ENCODE peak calls at places on chromosome 1, in eight cellular contexts. One of them, this sample, is unnamed.

GRCh38 chr1:94743866-94744265 is 76.3 kb upstream of the SLC44A3 start:
- DNase-seq in AG08395: no peak
- DNase-seq in lung: no peak
- DNase-seq in stimulated activated CD4-positive, alpha-beta T cell treated with anti-CD3 and anti-CD28 coated beads, TNF-alpha, amount 100 ng/mL, for 4 hours: no peak
- DNase-seq in A172: no peak
- DNase-seq in activated naive CD8-positive, alpha-beta T cell treated with anti-CD3 and anti-CD28 coated beads, Interleukin-2, amount 50 U/mL, for 24 hours: no peak
- DNase-seq in NCI-H82: no peak
- DNase-seq in HEK293T: no peak
- DNase-seq in this sample: peak; percentile 65

GRCh38 chr1:85447000-85447943 is 17.7 kb downstream of the DDAH1 start:
- DNase-seq in AG08395: peak; percentile 22
- DNase-seq in lung: no peak
- DNase-seq in stimulated activated CD4-positive, alpha-beta T cell treated with anti-CD3 and anti-CD28 coated beads, TNF-alpha, amount 100 ng/mL, for 4 hours: no peak
- DNase-seq in A172: no peak
- DNase-seq in activated naive CD8-positive, alpha-beta T cell treated with anti-CD3 and anti-CD28 coated beads, Interleukin-2, amount 50 U/mL, for 24 hours: no peak
- DNase-seq in NCI-H82: peak; percentile 32
- DNase-seq in HEK293T: no peak
- DNase-seq in this sample: peak; percentile 85

GRCh38 chr1:243850013-243850367 is at the start of gene AKT3:
- DNase-seq in AG08395: no peak
- DNase-seq in lung: peak; percentile 73
- DNase-seq in stimulated activated CD4-positive, alpha-beta T cell treated with anti-CD3 and anti-CD28 coated beads, TNF-alpha, amount 100 ng/mL, for 4 hours: no peak
- DNase-seq in A172: no peak
- DNase-seq in activated naive CD8-positive, alpha-beta T cell treated with anti-CD3 and anti-CD28 coated beads, Interleukin-2, amount 50 U/mL, for 24 hours: no peak
- DNase-seq in NCI-H82: no peak
- DNase-seq in HEK293T: no peak
- DNase-seq in this sample: no peak

GRCh38 chr1:184162266-184162665 is 110.7 kb downstream of the TSEN15 start:
- DNase-seq in AG08395: no peak
- DNase-seq in lung: no peak
- DNase-seq in stimulated activated CD4-positive, alpha-beta T cell treated with anti-CD3 and anti-CD28 coated beads, TNF-alpha, amount 100 ng/mL, for 4 hours: no peak
- DNase-seq in A172: no peak
- DNase-seq in activated naive CD8-positive, alpha-beta T cell treated with anti-CD3 and anti-CD28 coated beads, Interleukin-2, amount 50 U/mL, for 24 hours: no peak
- DNase-seq in NCI-H82: no peak
- DNase-seq in HEK293T: no peak
- DNase-seq in this sample: no peak

GRCh38 chr1:172286629-172287076 is 133.8 kb upstream of the C1orf105 start:
- DNase-seq in AG08395: peak; percentile 88
- DNase-seq in lung: no peak
- DNase-seq in stimulated activated CD4-positive, alpha-beta T cell treated with anti-CD3 and anti-CD28 coated beads, TNF-alpha, amount 100 ng/mL, for 4 hours: no peak
- DNase-seq in A172: peak; percentile 97
- DNase-seq in activated naive CD8-positive, alpha-beta T cell treated with anti-CD3 and anti-CD28 coated beads, Interleukin-2, amount 50 U/mL, for 24 hours: no peak
- DNase-seq in NCI-H82: no peak
- DNase-seq in HEK293T: no peak
- DNase-seq in this sample: peak; percentile 96

GRCh38 chr1:248375446-248375845 is at the start of gene OR2T6:
- DNase-seq in AG08395: no peak
- DNase-seq in lung: no peak
- DNase-seq in stimulated activated CD4-positive, alpha-beta T cell treated with anti-CD3 and anti-CD28 coated beads, TNF-alpha, amount 100 ng/mL, for 4 hours: no peak
- DNase-seq in A172: no peak
- DNase-seq in activated naive CD8-positive, alpha-beta T cell treated with anti-CD3 and anti-CD28 coated beads, Interleukin-2, amount 50 U/mL, for 24 hours: no peak
- DNase-seq in NCI-H82: no peak
- DNase-seq in HEK293T: no peak
- DNase-seq in this sample: no peak

GRCh38 chr1:171084879-171085278 is 5.8 kb upstream of the FMO3 start:
- DNase-seq in AG08395: no peak
- DNase-seq in lung: no peak
- DNase-seq in stimulated activated CD4-positive, alpha-beta T cell treated with anti-CD3 and anti-CD28 coated beads, TNF-alpha, amount 100 ng/mL, for 4 hours: no peak
- DNase-seq in A172: no peak
- DNase-seq in activated naive CD8-positive, alpha-beta T cell treated with anti-CD3 and anti-CD28 coated beads, Interleukin-2, amount 50 U/mL, for 24 hours: no peak
- DNase-seq in NCI-H82: no peak
- DNase-seq in HEK293T: no peak
- DNase-seq in this sample: no peak

GRCh38 chr1:61851849-61852692 is 109.8 kb downstream of the PATJ start:
- DNase-seq in AG08395: peak; percentile 66
- DNase-seq in lung: no peak
- DNase-seq in stimulated activated CD4-positive, alpha-beta T cell treated with anti-CD3 and anti-CD28 coated beads, TNF-alpha, amount 100 ng/mL, for 4 hours: no peak
- DNase-seq in A172: peak; percentile 62
- DNase-seq in activated naive CD8-positive, alpha-beta T cell treated with anti-CD3 and anti-CD28 coated beads, Interleukin-2, amount 50 U/mL, for 24 hours: no peak
- DNase-seq in NCI-H82: peak; percentile 87
- DNase-seq in HEK293T: peak; percentile 64
- DNase-seq in this sample: peak; percentile 64

GRCh38 chr1:91864017-91864700 is 21.8 kb downstream of the TGFBR3 start:
- DNase-seq in AG08395: peak; percentile 23
- DNase-seq in lung: no peak
- DNase-seq in stimulated activated CD4-positive, alpha-beta T cell treated with anti-CD3 and anti-CD28 coated beads, TNF-alpha, amount 100 ng/mL, for 4 hours: no peak
- DNase-seq in A172: no peak
- DNase-seq in activated naive CD8-positive, alpha-beta T cell treated with anti-CD3 and anti-CD28 coated beads, Interleukin-2, amount 50 U/mL, for 24 hours: no peak
- DNase-seq in NCI-H82: peak; percentile 88
- DNase-seq in HEK293T: peak; percentile 49
- DNase-seq in this sample: peak; percentile 66

GRCh38 chr1:36711480-36711879 is 228.8 kb upstream of the CSF3R start:
- DNase-seq in AG08395: no peak
- DNase-seq in lung: no peak
- DNase-seq in stimulated activated CD4-positive, alpha-beta T cell treated with anti-CD3 and anti-CD28 coated beads, TNF-alpha, amount 100 ng/mL, for 4 hours: no peak
- DNase-seq in A172: no peak
- DNase-seq in activated naive CD8-positive, alpha-beta T cell treated with anti-CD3 and anti-CD28 coated beads, Interleukin-2, amount 50 U/mL, for 24 hours: no peak
- DNase-seq in NCI-H82: peak; percentile 69
- DNase-seq in HEK293T: no peak
- DNase-seq in this sample: no peak

GRCh38 chr1:8194481-8195227 is 123.3 kb upstream of the SLC45A1 start:
- DNase-seq in AG08395: peak; percentile 21
- DNase-seq in lung: no peak
- DNase-seq in stimulated activated CD4-positive, alpha-beta T cell treated with anti-CD3 and anti-CD28 coated beads, TNF-alpha, amount 100 ng/mL, for 4 hours: no peak
- DNase-seq in A172: peak; percentile 54
- DNase-seq in activated naive CD8-positive, alpha-beta T cell treated with anti-CD3 and anti-CD28 coated beads, Interleukin-2, amount 50 U/mL, for 24 hours: no peak
- DNase-seq in NCI-H82: no peak
- DNase-seq in HEK293T: no peak
- DNase-seq in this sample: no peak

GRCh38 chr1:225535280-225535679 is 107.4 kb upstream of the LBR start:
- DNase-seq in AG08395: no peak
- DNase-seq in lung: no peak
- DNase-seq in stimulated activated CD4-positive, alpha-beta T cell treated with anti-CD3 and anti-CD28 coated beads, TNF-alpha, amount 100 ng/mL, for 4 hours: no peak
- DNase-seq in A172: no peak
- DNase-seq in activated naive CD8-positive, alpha-beta T cell treated with anti-CD3 and anti-CD28 coated beads, Interleukin-2, amount 50 U/mL, for 24 hours: no peak
- DNase-seq in NCI-H82: no peak
- DNase-seq in HEK293T: no peak
- DNase-seq in this sample: no peak

GRCh38 chr1:52751589-52752306 is 25.5 kb downstream of the ZYG11B start:
- DNase-seq in AG08395: no peak
- DNase-seq in lung: no peak
- DNase-seq in stimulated activated CD4-positive, alpha-beta T cell treated with anti-CD3 and anti-CD28 coated beads, TNF-alpha, amount 100 ng/mL, for 4 hours: no peak
- DNase-seq in A172: peak; percentile 23
- DNase-seq in activated naive CD8-positive, alpha-beta T cell treated with anti-CD3 and anti-CD28 coated beads, Interleukin-2, amount 50 U/mL, for 24 hours: no peak
- DNase-seq in NCI-H82: no peak
- DNase-seq in HEK293T: no peak
- DNase-seq in this sample: no peak

This sample was measured in fibroblast of gingiva.